ENCODE peak calls at places on chromosome 5, in ten cellular contexts. V is K562; W is neural progenitor cell; R is transverse colon; Z is IMR-90; O is CD4-positive, alpha-beta T cell; S is GM13976; Q is HCT116; J is fibroblast of mammary gland; G is cardiac muscle cell. P is an unnamed sample.

GRCh38 chr5:129460121-129460950 is at the start of gene ADAMTS19:
- DNase-seq in W (peak), O (no peak), V (no peak), G (peak), S (peak), Z (peak), J (peak), R (peak), Q (no peak), P (no peak)

GRCh38 chr5:148788636-148789035 is 37.8 kb upstream of the ADRB2 start:
- DNase-seq in V (no peak), Q (no peak), S (no peak), W (no peak), J (no peak), Z (peak), G (no peak), R (no peak), O (no peak), P (no peak)

GRCh38 chr5:151476054-151476453 is 28.7 kb downstream of the SLC36A1 start:
- DNase-seq in J (no peak), V (no peak), O (no peak), Z (no peak), S (no peak), Q (no peak), G (no peak), W (no peak), R (no peak), P (no peak)

GRCh38 chr5:158642852-158643251 is 456.9 kb downstream of the EBF1 start:
- DNase-seq in G (no peak), O (no peak), Z (no peak), V (no peak), R (no peak), S (no peak), J (peak), W (no peak), Q (no peak), P (no peak)

GRCh38 chr5:120852222-120852860 is 388.2 kb downstream of the PRR16 start:
- DNase-seq in R (no peak), V (no peak), Q (no peak), S (no peak), Z (no peak), O (no peak), G (peak), J (no peak), W (no peak), P (no peak)

GRCh38 chr5:177487975-177488374 is 9.4 kb downstream of the PDLIM7 start:
- DNase-seq in Q (no peak), Z (no peak), S (no peak), V (no peak), W (no peak), J (no peak), G (no peak), O (no peak), R (no peak), P (no peak)

GRCh38 chr5:36870399-36871040 is 6.0 kb upstream of the NIPBL start:
- DNase-seq in O (no peak), Z (peak), Q (peak), S (peak), G (peak), W (peak), R (no peak), J (peak), V (peak), P (no peak)

GRCh38 chr5:93581738-93582414 is 857 bp upstream of the NR2F1-AS1 start:
- DNase-seq in Q (peak), R (no peak), Z (peak), G (no peak), V (no peak), J (peak), W (peak), S (no peak), O (no peak), P (no peak)

GRCh38 chr5:65866837-65867508 is 59.4 kb upstream of the ERBIN start:
- DNase-seq in W (no peak), R (no peak), Z (no peak), J (no peak), G (no peak), O (no peak), Q (no peak), V (no peak), S (no peak), P (no peak)

GRCh38 chr5:120692346-120692745 is 228.2 kb downstream of the PRR16 start:
- DNase-seq in S (no peak), Q (no peak), O (no peak), W (no peak), J (no peak), R (no peak), G (no peak), V (no peak), Z (no peak), P (no peak)

GRCh38 chr5:125461641-125462072 is 715.2 kb upstream of the ZNF608 start:
- DNase-seq in J (no peak), S (no peak), V (no peak), O (no peak), W (no peak), Z (no peak), Q (no peak), R (no peak), G (no peak), P (no peak)

GRCh38 chr5:36158144-36158543 is 6.2 kb downstream of the SKP2 start:
- DNase-seq in G (peak), V (no peak), Q (no peak), O (no peak), R (no peak), J (no peak), Z (peak), S (no peak), W (no peak), P (no peak)

GRCh38 chr5:14809369-14810144 is 62.0 kb downstream of the ANKH start:
- DNase-seq in R (peak), Z (peak), O (peak), G (no peak), J (peak), S (peak), W (no peak), Q (peak), V (peak), P (no peak)

GRCh38 chr5:143594913-143595818 is 191.7 kb upstream of the NR3C1 start:
- DNase-seq in Q (peak), G (no peak), S (no peak), Z (peak), W (no peak), V (no peak), O (no peak), J (peak), R (no peak), P (no peak)

GRCh38 chr5:154205441-154206117 is 15.0 kb downstream of the GALNT10 start:
- DNase-seq in Z (peak), J (peak), W (no peak), O (no peak), V (no peak), S (no peak), G (no peak), R (no peak), Q (no peak), P (no peak)

DNA sequence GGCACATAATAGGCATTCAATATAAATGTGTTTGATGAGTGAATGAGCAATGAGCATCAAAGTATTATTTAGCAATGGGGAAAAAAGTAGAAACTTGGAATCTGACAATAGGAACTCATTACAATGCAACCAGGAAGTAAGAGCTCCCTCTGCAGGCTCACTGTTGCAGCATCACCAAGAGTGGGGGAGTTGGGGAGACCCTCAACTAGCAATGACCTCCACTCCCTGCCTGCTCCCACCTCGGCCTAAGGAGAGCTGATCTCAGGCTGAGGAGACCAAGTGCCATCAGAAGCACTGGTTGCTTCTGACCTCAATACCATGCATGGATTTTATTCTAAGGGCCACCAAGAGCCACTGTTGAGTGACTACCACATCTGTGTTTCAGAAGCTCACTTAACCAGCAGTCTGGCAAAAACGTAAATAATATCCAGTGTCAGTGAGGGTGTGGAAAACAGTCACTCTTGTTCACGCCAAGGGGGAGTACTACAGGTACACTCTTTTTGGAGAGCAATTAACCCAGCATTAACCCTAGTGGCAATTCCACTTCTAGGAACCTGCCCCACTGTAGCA is 8.0 kb downstream of the VDAC1 start:
- DNase-seq in V (no peak), Q (no peak), W (peak), G (no peak), J (no peak), S (no peak), O (no peak), R (no peak), Z (no peak), P (no peak)
- TF ChIP-seq CTCF in V (peak), Q (peak), W (peak), G (peak), J (peak), S (peak), O (peak), R (peak), Z (peak), P (peak)

GRCh38 chr5:180289966-180290365 is 1.9 kb downstream of the MAPK9 start:
- DNase-seq in R (no peak), S (no peak), J (no peak), Q (no peak), V (peak), G (no peak), O (no peak), Z (no peak), W (no peak), P (no peak)

GRCh38 chr5:180290568-180291233 is 1.2 kb downstream of the MAPK9 start:
- DNase-seq in S (no peak), W (no peak), R (no peak), J (no peak), V (no peak), Z (no peak), Q (no peak), G (no peak), O (no peak), P (no peak)

GRCh38 chr5:180291234-180291940 is 496 bp downstream of the MAPK9 start:
- DNase-seq in Z (no peak), G (peak), R (peak), Q (no peak), O (no peak), J (no peak), V (peak), S (peak), W (peak), P (peak)

GRCh38 chr5:180294401-180294800 is 2.5 kb upstream of the MAPK9 start:
- DNase-seq in J (no peak), W (no peak), R (no peak), V (no peak), S (no peak), O (no peak), Q (no peak), Z (no peak), G (no peak), P (no peak)

GRCh38 chr5:180291943-180292831 is at the start of gene MAPK9:
- DNase-seq in G (peak), J (peak), R (peak), Z (peak), Q (peak), O (peak), V (peak), W (peak), S (peak), P (peak)
- TF ChIP-seq CTCF in G (no peak), J (no peak), R (no peak), Z (no peak), Q (no peak), O (no peak), V (no peak), W (no peak), S (no peak), P (no peak)

GRCh38 chr5:147348046-147348445 is 113.2 kb downstream of the STK32A start:
- DNase-seq in J (peak), R (no peak), W (no peak), V (no peak), O (no peak), Z (peak), S (no peak), G (no peak), Q (no peak), P (no peak)

GRCh38 chr5:147341382-147341781 is 106.6 kb downstream of the STK32A start:
- DNase-seq in S (no peak), V (no peak), G (no peak), J (no peak), R (no peak), O (no peak), W (no peak), Q (no peak), Z (no peak), P (no peak)

GRCh38 chr5:147344861-147345260 is 110.0 kb downstream of the STK32A start:
- DNase-seq in Z (no peak), W (no peak), J (no peak), R (no peak), S (no peak), G (no peak), Q (no peak), V (no peak), O (no peak), P (no peak)

GRCh38 chr5:147349241-147349640 is 114.4 kb downstream of the STK32A start:
- DNase-seq in S (no peak), J (no peak), G (peak), Z (no peak), W (no peak), O (no peak), Q (no peak), V (no peak), R (no peak), P (no peak)

GRCh38 chr5:147346006-147346561 is 111.3 kb downstream of the STK32A start:
- DNase-seq in J (peak), V (no peak), S (no peak), G (no peak), R (no peak), Z (no peak), O (no peak), Q (no peak), W (peak), P (no peak)
- TF ChIP-seq CTCF in J (no peak), V (no peak), S (no peak), G (no peak), R (no peak), Z (no peak), O (no peak), Q (peak), W (peak), P (no peak)

GRCh38 chr5:155996123-155996522 is 330.8 kb upstream of the SGCD start:
- DNase-seq in V (no peak), O (no peak), R (no peak), G (no peak), Z (no peak), J (no peak), S (no peak), W (no peak), Q (no peak), P (no peak)
- TF ChIP-seq CTCF in V (no peak), O (no peak), R (no peak), G (no peak), Z (no peak), J (no peak), S (no peak), W (no peak), Q (no peak), P (no peak)

GRCh38 chr5:115291397-115291796 is 5.1 kb downstream of the CCDC112 start:
- DNase-seq in W (no peak), V (no peak), Z (no peak), S (no peak), G (no peak), Q (no peak), J (no peak), O (no peak), R (no peak), P (no peak)

GRCh38 chr5:115297043-115297442 is 589 bp upstream of the CCDC112 start:
- DNase-seq in S (no peak), V (no peak), W (peak), J (peak), G (peak), Q (no peak), O (no peak), R (no peak), Z (no peak), P (no peak)

GRCh38 chr5:115295775-115296129 is 702 bp downstream of the CCDC112 start:
- DNase-seq in Z (no peak), J (peak), R (no peak), S (no peak), Q (no peak), G (no peak), O (no peak), W (peak), V (peak), P (no peak)

GRCh38 chr5:115298811-115299210 is 2.4 kb upstream of the CCDC112 start:
- DNase-seq in Z (no peak), W (no peak), O (no peak), R (no peak), S (no peak), V (no peak), J (no peak), Q (no peak), G (no peak), P (no peak)

GRCh38 chr5:115296130-115296997 is at the start of gene CCDC112:
- DNase-seq in V (peak), G (peak), R (peak), S (peak), W (peak), O (peak), Z (peak), Q (peak), J (peak), P (peak)
- TF ChIP-seq CTCF in V (no peak), G (no peak), R (no peak), S (no peak), W (no peak), O (no peak), Z (no peak), Q (no peak), J (no peak), P (no peak)

GRCh38 chr5:18395126-18396110 is 761.2 kb downstream of the TAF11L14 start:
- DNase-seq in S (no peak), Z (no peak), O (no peak), V (no peak), G (peak), Q (no peak), R (no peak), W (peak), J (no peak), P (no peak)
- TF ChIP-seq CTCF in S (no peak), Z (no peak), O (no peak), V (no peak), G (no peak), Q (no peak), R (no peak), W (no peak), J (no peak), P (no peak)

DNA sequence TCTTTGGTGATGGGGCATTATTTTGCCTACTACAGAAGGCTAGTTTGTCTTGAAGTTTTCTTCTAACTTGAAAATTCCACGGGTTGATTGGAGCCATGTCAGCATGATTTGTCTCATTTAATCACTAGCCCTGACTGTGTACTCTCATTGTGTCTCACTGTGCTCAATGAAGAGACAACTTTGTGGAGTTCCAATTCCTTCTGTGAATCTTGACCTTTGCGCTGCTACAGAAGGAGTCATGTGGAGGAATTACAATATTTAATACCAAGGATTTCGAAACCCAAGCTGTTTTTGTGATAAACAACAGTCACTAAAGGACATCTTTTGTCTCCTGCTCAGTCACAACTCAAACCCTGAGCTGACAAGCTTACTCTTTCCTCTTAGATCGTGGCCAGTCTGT is 98.6 kb upstream of the ACTBL2 start:
- DNase-seq in S (no peak), R (no peak), Q (no peak), G (no peak), O (no peak), J (peak), V (no peak), Z (no peak), W (no peak), P (no peak)
- TF ChIP-seq CTCF in S (no peak), R (no peak), Q (no peak), G (no peak), O (no peak), J (no peak), V (no peak), Z (no peak), W (no peak), P (no peak)